ENCODE peak calls at places on chromosome 20, in five cellular contexts. One of them, this sample, is unnamed. For H3K4me1, the result is how much of the 10 kb centered on the place peaks cover.

GRCh38 chr20:3865887-3866407 is 19.3 kb downstream of the MAVS start:
- DNase-seq in prostate gland: no peak
- DNase-seq in body of pancreas: no peak
- DNase-seq in tibial artery: no peak
- DNase-seq in Peyer's patch: no peak
- DNase-seq in this sample: no peak

GRCh38 chr20:47456952-47457724 is 44.5 kb upstream of the NCOA3 start:
- DNase-seq in prostate gland: no peak
- DNase-seq in body of pancreas: no peak
- DNase-seq in tibial artery: no peak
- DNase-seq in Peyer's patch: no peak
- DNase-seq in this sample: no peak

GRCh38 chr20:23165307-23165750 is 79.2 kb upstream of the CD93 start:
- DNase-seq in prostate gland: no peak
- DNase-seq in body of pancreas: no peak
- DNase-seq in tibial artery: peak
- DNase-seq in Peyer's patch: peak
- DNase-seq in this sample: no peak

GRCh38 chr20:39264506-39265172 is 302.5 kb downstream of the DHX35 start:
- DNase-seq in prostate gland: peak
- DNase-seq in body of pancreas: peak
- DNase-seq in tibial artery: no peak
- DNase-seq in Peyer's patch: peak
- DNase-seq in this sample: peak

GRCh38 chr20:3755814-3756480 is 11.6 kb downstream of the ADISSP start:
- DNase-seq in prostate gland: no peak
- DNase-seq in body of pancreas: no peak
- DNase-seq in tibial artery: no peak
- DNase-seq in Peyer's patch: no peak
- DNase-seq in this sample: no peak

GRCh38 chr20:47465335-47466090 is 36.2 kb upstream of the NCOA3 start:
- DNase-seq in prostate gland: no peak
- DNase-seq in body of pancreas: no peak
- DNase-seq in tibial artery: no peak
- DNase-seq in Peyer's patch: no peak
- DNase-seq in this sample: no peak

GRCh38 chr20:10137533-10137932 is 81.1 kb upstream of the SNAP25 start:
- DNase-seq in prostate gland: no peak
- DNase-seq in body of pancreas: no peak
- DNase-seq in tibial artery: no peak
- DNase-seq in Peyer's patch: no peak
- DNase-seq in this sample: no peak

GRCh38 chr20:437787-438486 is 24.4 kb downstream of the TBC1D20 start:
- DNase-seq in prostate gland: no peak
- DNase-seq in body of pancreas: no peak
- DNase-seq in tibial artery: no peak
- DNase-seq in Peyer's patch: peak
- DNase-seq in this sample: no peak

GRCh38 chr20:10603378-10603777 is 70.4 kb downstream of the JAG1 start:
- DNase-seq in prostate gland: no peak
- DNase-seq in body of pancreas: no peak
- DNase-seq in tibial artery: no peak
- DNase-seq in Peyer's patch: no peak
- DNase-seq in this sample: no peak

GRCh38 chr20:8909596-8909995 is 159.3 kb upstream of the PLCB4 start:
- DNase-seq in prostate gland: no peak
- DNase-seq in body of pancreas: no peak
- DNase-seq in tibial artery: no peak
- DNase-seq in Peyer's patch: no peak
- DNase-seq in this sample: no peak

GRCh38 chr20:15561707-15562106 is 1011.5 kb downstream of the KIF16B start:
- DNase-seq in prostate gland: no peak
- DNase-seq in body of pancreas: no peak
- DNase-seq in tibial artery: no peak
- DNase-seq in Peyer's patch: no peak
- DNase-seq in this sample: no peak

GRCh38 chr20:37383229-37383989 is 37.5 kb downstream of the SRC start:
- DNase-seq in prostate gland: no peak
- DNase-seq in body of pancreas: no peak
- DNase-seq in tibial artery: peak
- DNase-seq in Peyer's patch: no peak
- DNase-seq in this sample: no peak

GRCh38 chr20:11467436-11467835 is 450.3 kb upstream of the BTBD3 start:
- DNase-seq in prostate gland: no peak
- DNase-seq in body of pancreas: no peak
- DNase-seq in tibial artery: no peak
- DNase-seq in Peyer's patch: no peak
- DNase-seq in this sample: no peak

GRCh38 chr20:43536041-43536816 is 22.6 kb upstream of the SGK2 start:
- DNase-seq in prostate gland: no peak
- DNase-seq in body of pancreas: no peak
- DNase-seq in tibial artery: peak
- DNase-seq in Peyer's patch: no peak
- DNase-seq in this sample: no peak

GRCh38 chr20:38290829-38291581 is 13.0 kb upstream of the BPI start:
- DNase-seq in prostate gland: no peak
- DNase-seq in body of pancreas: no peak
- DNase-seq in tibial artery: peak
- DNase-seq in Peyer's patch: peak
- DNase-seq in this sample: peak

GRCh38 chr20:47921306-47922279 is 136.3 kb upstream of the SULF2 start:
- DNase-seq in prostate gland: no peak
- DNase-seq in body of pancreas: no peak
- DNase-seq in tibial artery: no peak
- DNase-seq in Peyer's patch: no peak
- DNase-seq in this sample: no peak

GRCh38 chr20:38320221-38320620 is 16.3 kb downstream of the BPI start:
- DNase-seq in prostate gland: no peak
- DNase-seq in body of pancreas: no peak
- DNase-seq in tibial artery: no peak
- DNase-seq in Peyer's patch: no peak
- DNase-seq in this sample: no peak

GRCh38 chr20:4161447-4162251 is 146.3 kb upstream of the RNF24 start:
- DNase-seq in prostate gland: peak
- DNase-seq in body of pancreas: peak
- DNase-seq in tibial artery: no peak
- DNase-seq in Peyer's patch: peak
- DNase-seq in this sample: no peak

GRCh38 chr20:36805396-36805795 is 31.8 kb upstream of the DSN1 start:
- DNase-seq in prostate gland: no peak
- DNase-seq in body of pancreas: no peak
- DNase-seq in tibial artery: no peak
- DNase-seq in Peyer's patch: no peak
- DNase-seq in this sample: no peak

GRCh38 chr20:62009869-62010445 is 55.7 kb downstream of the TAF4 start:
- DNase-seq in prostate gland: no peak
- DNase-seq in body of pancreas: no peak
- DNase-seq in tibial artery: no peak
- DNase-seq in Peyer's patch: no peak
- DNase-seq in this sample: no peak

GRCh38 chr20:17653835-17654648 is 28.0 kb downstream of the RRBP1 start:
- DNase-seq in prostate gland: no peak
- DNase-seq in body of pancreas: no peak
- DNase-seq in tibial artery: peak
- DNase-seq in Peyer's patch: no peak
- DNase-seq in this sample: no peak

GRCh38 chr20:43669332-43669731 is 2.4 kb downstream of the MYBL2 start:
- DNase-seq in prostate gland: no peak
- DNase-seq in body of pancreas: no peak
- DNase-seq in tibial artery: no peak
- DNase-seq in Peyer's patch: peak
- DNase-seq in this sample: no peak

GRCh38 chr20:1150968-1151367 is 32.6 kb downstream of the PSMF1 start:
- DNase-seq in prostate gland: no peak
- DNase-seq in body of pancreas: no peak
- DNase-seq in tibial artery: no peak
- DNase-seq in Peyer's patch: no peak
- DNase-seq in this sample: no peak

GRCh38 chr20:3158968-3159431 is 665 bp downstream of the FASTKD5 start:
- DNase-seq in prostate gland: no peak
- DNase-seq in body of pancreas: peak
- DNase-seq in tibial artery: no peak
- DNase-seq in Peyer's patch: no peak
- DNase-seq in this sample: no peak

GRCh38 chr20:46837083-46837482 is 57.6 kb upstream of the EYA2 start:
- DNase-seq in prostate gland: no peak
- DNase-seq in body of pancreas: no peak
- DNase-seq in tibial artery: no peak
- DNase-seq in Peyer's patch: no peak
- DNase-seq in this sample: no peak

GRCh38 chr20:45253260-45253659 is 1.1 kb downstream of the SLPI start:
- DNase-seq in prostate gland: no peak
- DNase-seq in body of pancreas: no peak
- DNase-seq in tibial artery: no peak
- DNase-seq in Peyer's patch: no peak
- DNase-seq in this sample: no peak
- H3K27ac ChIP-seq in prostate gland: no peak
- H3K27ac ChIP-seq in body of pancreas: no peak
- H3K27ac ChIP-seq in tibial artery: no peak
- H3K27ac ChIP-seq in Peyer's patch: no peak
- H3K27ac ChIP-seq in this sample: no peak

GRCh38 chr20:40897177-40897700 is 131.4 kb upstream of the TOP1 start:
- DNase-seq in prostate gland: no peak
- DNase-seq in body of pancreas: no peak
- DNase-seq in tibial artery: no peak
- DNase-seq in Peyer's patch: no peak
- DNase-seq in this sample: no peak
- H3K4me1 ChIP-seq in prostate gland: under half
- H3K4me1 ChIP-seq in body of pancreas: under half
- H3K4me1 ChIP-seq in tibial artery: under half
- H3K4me1 ChIP-seq in Peyer's patch: under half
- H3K4me1 ChIP-seq in this sample: under half

DNA sequence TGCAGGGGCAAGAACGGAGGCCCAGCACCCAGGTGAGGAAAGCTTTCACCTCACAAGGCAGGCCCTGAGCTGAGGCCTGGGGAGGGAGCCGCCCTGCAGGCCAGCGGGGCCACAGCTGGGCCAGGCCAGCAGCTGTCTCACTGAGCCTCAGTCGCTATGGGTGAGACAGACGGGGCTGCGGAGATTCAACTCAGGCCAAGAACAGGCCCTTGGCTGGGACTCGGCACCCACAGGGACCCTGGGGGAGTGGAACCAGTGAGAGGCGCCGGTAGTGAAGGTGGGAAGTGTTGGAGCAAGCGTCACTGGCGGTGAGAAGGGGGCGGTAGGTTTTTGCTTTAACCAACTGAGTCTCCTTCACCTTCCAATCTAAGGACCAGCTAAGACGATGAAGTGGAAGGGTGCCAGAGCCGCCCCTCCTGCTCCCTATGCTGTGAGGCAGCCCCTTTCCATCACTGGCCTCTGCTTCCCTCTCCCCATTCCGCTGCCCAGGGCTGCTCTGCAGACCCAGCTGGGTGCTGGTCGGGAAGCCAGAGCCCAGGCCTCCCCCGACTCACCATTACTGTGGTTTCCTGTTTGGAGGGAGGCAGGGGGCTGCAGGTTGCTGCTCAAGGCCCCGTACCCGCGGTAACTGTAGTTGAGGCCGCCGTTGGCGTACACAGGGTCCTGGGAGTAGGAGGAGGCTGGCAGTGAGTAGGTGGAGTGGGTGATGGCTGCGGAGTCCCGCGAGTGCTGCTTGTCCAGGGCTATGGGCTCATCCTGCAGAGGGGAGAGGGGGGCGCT is 93.7 kb downstream of the ASXL1 start:
- DNase-seq in prostate gland: no peak
- DNase-seq in body of pancreas: no peak
- DNase-seq in tibial artery: no peak
- DNase-seq in Peyer's patch: no peak
- DNase-seq in this sample: peak
- TF ChIP-seq CTCF in prostate gland: no peak
- TF ChIP-seq CTCF in body of pancreas: peak
- TF ChIP-seq CTCF in tibial artery: no peak
- TF ChIP-seq CTCF in Peyer's patch: no peak
- TF ChIP-seq CTCF in this sample: no peak

DNA sequence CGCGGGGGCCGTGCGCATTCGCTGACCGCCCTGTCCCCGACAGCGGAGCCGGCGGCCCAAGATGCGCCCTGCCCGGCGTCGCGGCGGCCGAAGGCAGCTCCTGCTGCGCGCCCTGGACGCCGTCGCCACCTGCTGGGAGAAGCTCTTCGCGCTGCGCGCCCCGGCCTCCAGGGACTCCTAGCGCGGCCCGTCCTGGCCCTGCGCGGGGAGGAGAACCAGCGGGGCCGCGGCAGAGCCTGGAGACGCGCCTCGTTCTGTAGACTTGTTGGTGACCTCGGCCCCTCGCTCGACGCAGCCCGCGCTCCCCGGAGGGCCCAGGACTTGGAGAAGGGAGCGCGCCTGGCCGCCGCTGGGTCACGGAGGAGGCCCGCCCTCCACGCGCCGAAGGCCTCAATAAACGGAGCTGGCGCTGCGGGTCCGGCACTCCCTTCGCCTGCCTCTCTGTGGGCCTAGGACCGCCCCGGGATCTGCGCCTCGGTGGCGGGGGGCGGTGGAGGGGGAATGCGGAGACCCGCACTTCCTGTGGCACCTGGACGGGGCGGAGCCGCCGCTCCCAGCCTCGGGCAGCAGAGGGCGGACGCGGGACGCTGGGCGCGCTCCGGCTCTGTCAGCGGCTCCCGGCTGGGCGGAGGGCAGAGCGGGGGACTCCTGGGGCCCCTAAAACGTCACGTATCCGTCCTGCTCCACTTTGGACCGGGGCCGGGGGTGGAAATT is 2.8 kb downstream of the C20orf204 start:
- DNase-seq in prostate gland: peak
- DNase-seq in body of pancreas: peak
- DNase-seq in tibial artery: peak
- DNase-seq in Peyer's patch: peak
- DNase-seq in this sample: peak
- H3K27ac ChIP-seq in prostate gland: peak
- H3K27ac ChIP-seq in body of pancreas: peak
- H3K27ac ChIP-seq in tibial artery: no peak
- H3K27ac ChIP-seq in Peyer's patch: peak
- H3K27ac ChIP-seq in this sample: peak